ENCODE peak calls at places on chromosome 16, in eight cellular contexts. C, J, F, N, W, V, Z and O are unnamed samples. For H3K4me1, the result is how much of the 10 kb centered on the place peaks cover.

GRCh38 chr16:68371706-68372380 is 61.0 kb downstream of the PRMT7 start:
- DNase-seq in C (no peak), J (no peak), F (no peak), N (no peak), W (no peak), V (no peak), Z (no peak), O (no peak)

GRCh38 chr16:28321700-28322411 is 29.5 kb downstream of the SBK1 start:
- DNase-seq in C (peak), J (peak), F (peak), N (no peak), W (no peak), V (peak), Z (no peak), O (peak)

GRCh38 chr16:47142469-47143328 is 1.0 kb downstream of the NETO2 start:
- DNase-seq in C (peak), J (peak), F (no peak), N (peak), W (peak), V (peak), Z (no peak), O (no peak)

GRCh38 chr16:12500771-12501170 is 302.9 kb downstream of the CPPED1 start:
- DNase-seq in C (no peak), J (no peak), F (peak), N (no peak), W (no peak), V (no peak), Z (no peak), O (no peak)

GRCh38 chr16:16127469-16128116 is 95.7 kb downstream of the ABCC6 start:
- DNase-seq in C (peak), J (peak), F (peak), N (peak), W (peak), V (no peak), Z (peak), O (peak)

GRCh38 chr16:66553223-66553622 is 847 bp downstream of the CKLF start:
- DNase-seq in C (no peak), J (no peak), F (peak), N (no peak), W (no peak), V (no peak), Z (no peak), O (no peak)

GRCh38 chr16:46918905-46919792 is 35.0 kb downstream of the GPT2 start:
- DNase-seq in C (no peak), J (peak), F (peak), N (no peak), W (no peak), V (peak), Z (no peak), O (no peak)

GRCh38 chr16:48161906-48162305 is 6.1 kb upstream of the ABCC12 start:
- DNase-seq in C (no peak), J (no peak), F (no peak), N (no peak), W (no peak), V (no peak), Z (no peak), O (no peak)

GRCh38 chr16:87790278-87791023 is 24.7 kb upstream of the KLHDC4 start:
- DNase-seq in C (peak), J (no peak), F (peak), N (peak), W (no peak), V (peak), Z (no peak), O (no peak)

DNA sequence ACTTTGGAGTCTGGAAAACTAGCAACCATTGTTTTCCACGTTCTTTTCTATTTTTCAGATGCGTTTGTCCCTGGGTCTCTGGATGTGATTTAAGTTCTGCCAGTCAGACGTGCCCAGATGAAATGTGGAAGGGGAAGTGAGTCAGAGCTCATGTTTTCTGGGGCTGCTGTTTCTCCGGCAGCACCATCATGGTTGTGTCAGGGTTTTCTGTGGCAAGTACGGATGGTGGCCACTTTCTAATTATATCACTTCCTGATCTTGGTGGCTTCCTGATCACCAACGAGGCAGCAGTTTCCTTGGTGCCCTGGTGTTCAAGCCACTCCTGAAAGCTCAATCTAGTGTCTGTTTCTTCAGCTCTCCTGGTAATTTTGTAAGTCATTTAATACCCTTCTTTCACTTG is 31.4 kb upstream of the PMFBP1 start:
- DNase-seq in C (peak), J (no peak), F (no peak), N (no peak), W (no peak), V (no peak), Z (peak), O (no peak)
- H3K4me3 ChIP-seq in C (no peak), J (no peak), F (no peak), N (no peak), W (no peak), V (no peak), Z (no peak), O (peak)

DNA sequence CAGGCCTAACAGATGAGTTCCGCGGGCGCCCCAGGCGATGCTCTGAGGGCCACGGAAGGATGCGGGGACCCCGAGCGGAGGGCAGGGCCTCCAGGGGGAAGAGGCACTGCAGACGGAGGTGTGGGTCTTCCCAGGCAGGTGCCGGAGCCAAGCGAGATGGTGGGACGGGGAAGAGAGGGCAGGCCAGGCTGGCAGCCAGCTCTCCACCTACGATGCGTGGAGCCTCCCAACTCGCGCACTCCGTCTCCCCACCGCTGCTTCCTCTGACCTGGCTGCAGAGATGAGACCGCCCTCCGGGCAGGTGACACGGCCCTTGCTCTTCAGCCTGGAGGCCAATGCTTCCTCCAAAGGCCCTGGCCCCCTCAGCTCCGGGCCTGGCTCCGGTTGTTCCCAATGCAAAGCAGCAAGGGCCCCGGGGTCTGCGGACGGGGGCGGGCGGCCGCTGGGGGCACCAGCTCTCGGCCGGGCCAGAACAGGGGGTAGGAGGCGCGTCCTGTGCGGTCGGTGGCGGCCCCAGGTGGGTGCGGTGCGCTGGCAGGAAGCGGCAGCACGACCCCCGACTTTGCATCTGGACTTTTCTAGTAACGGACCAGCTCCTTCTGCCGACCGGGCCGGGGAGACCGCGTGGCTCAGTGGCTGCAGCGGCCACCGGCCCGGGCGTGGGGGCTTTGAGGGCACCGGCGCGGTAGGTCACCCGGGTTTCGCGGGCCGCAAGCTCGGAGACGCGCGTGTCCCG is 1.5 kb upstream of the SOX8 start:
- DNase-seq in C (no peak), J (peak), F (no peak), N (no peak), W (no peak), V (no peak), Z (no peak), O (peak)
- H3K4me1 ChIP-seq in C (under half), J (under half), F (under half), N (under half), W (under half), V (under half), Z (under half), O (under half)

DNA sequence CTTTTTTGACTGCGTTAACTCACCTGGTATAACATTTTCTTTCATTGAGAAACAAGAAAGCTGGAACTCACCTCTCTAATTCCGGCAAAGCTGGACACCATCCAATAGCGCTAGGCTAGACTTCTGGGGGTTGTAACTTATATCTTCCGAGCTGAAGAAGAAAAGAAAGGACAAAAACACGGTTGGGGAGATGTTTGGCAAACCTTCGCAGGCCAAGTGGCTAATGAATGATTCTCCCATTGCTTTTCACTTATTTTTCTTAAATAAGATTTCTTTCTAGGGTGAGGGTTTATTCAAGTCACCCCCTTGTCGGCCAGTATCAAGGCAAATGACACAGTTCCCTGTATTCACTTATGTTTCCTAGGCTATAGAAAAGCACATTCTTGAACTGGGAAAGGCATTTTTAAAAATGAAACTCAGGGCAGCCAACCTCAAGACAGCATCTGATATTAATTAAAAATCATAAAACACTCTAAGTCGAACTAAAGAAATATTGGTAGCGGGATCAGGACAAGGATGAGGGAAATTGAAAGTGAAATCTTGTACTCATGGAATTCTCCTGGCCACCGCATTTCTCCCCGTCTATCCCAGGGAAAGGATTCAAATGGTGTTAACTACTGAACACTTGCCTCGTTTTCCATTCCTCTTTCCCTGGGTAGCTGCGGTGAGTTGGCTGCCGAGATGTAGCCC is 95.9 kb upstream of the ZFHX3 start:
- DNase-seq in C (no peak), J (no peak), F (peak), N (no peak), W (no peak), V (no peak), Z (no peak), O (no peak)
- H3K4me3 ChIP-seq in C (peak), J (no peak), F (no peak), N (peak), W (peak), V (peak), Z (no peak), O (no peak)

DNA sequence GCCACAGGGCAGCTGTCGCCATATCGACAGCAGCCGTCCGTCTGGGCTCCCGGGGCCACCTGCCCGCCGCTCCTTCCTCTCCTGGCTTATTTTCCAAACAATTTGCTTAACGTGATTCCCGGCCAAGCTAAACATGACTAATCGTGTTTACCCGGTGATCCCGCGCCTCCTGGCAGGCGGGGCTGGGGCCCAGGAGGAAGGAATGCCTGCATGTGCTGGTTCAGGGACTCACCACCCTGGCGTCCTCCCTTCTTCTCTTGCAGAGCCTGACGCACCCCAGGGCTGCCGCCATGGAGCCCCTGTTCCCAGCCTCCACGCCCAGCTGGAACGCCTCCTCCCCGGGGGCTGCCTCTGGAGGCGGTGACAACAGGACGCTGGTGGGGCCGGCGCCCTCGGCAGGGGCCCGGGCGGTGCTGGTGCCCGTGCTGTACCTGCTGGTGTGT is 6.1 kb downstream of the SSTR5 start:
- DNase-seq in C (peak), J (no peak), F (peak), N (no peak), W (peak), V (peak), Z (peak), O (no peak)
- H3K4me1 ChIP-seq in C (under half), J (under half), F (under half), N (under half), W (under half), V (under half), Z (under half), O (under half)

DNA sequence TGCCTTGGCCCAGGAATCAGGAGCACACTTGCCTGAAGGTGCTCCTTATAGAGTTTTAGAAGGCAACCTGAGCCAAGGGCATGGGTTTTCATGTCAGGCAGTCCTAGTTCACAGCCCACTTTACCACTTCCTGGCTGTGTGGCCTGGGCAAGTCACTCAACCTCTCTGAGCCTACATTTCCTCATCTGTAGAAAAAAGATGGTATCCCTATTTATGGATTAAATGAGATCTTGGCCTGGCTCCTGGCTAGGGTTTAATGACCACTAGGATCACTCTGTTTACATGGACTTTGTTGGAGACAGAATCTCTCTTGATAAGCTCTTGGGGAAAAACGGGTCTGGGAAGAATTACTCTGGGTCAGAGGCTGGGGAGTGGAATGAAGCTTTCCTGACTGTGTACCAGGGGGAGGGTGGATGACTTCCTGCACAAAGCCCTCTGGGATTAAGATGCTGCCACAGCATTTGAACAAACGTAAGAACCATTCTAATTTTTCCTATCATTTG is 2.3 kb downstream of the MT2A start:
- DNase-seq in C (peak), J (no peak), F (no peak), N (no peak), W (no peak), V (no peak), Z (no peak), O (no peak)
- H3K4me3 ChIP-seq in C (peak), J (no peak), F (no peak), N (peak), W (peak), V (no peak), Z (no peak), O (no peak)

GRCh38 chr16:5060073-5060641 is 5.6 kb downstream of the C16orf89 start:
- DNase-seq in C (no peak), J (no peak), F (no peak), N (no peak), W (peak), V (no peak), Z (no peak), O (no peak)

GRCh38 chr16:5062790-5063765 is 2.7 kb downstream of the C16orf89 start:
- DNase-seq in C (no peak), J (peak), F (peak), N (no peak), W (peak), V (no peak), Z (no peak), O (peak)

GRCh38 chr16:5064915-5065314 is 841 bp downstream of the C16orf89 start:
- DNase-seq in C (peak), J (no peak), F (peak), N (no peak), W (peak), V (no peak), Z (peak), O (no peak)

GRCh38 chr16:5059386-5060072 is 6.2 kb downstream of the C16orf89 start:
- DNase-seq in C (no peak), J (no peak), F (no peak), N (no peak), W (peak), V (no peak), Z (no peak), O (peak)

DNA sequence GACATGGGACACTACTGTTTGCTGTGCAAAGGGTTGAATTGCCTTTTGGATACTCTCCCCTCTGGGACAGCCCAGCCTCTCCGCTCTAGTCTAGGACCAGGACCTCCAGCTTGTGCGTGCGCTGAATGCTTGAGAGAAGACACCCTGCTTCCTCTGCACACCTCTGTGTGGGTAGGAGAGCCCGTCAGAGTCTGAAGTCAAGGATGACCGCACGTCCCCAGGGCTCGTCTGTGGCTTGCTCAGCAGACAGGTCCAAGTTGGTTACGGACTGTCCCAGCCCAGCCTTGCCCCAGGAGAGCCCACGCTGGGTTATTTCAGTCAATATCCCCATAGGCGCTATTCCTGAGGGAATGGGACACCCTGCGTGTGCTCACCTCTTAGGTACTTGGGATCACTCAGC is 3.7 kb downstream of the C16orf89 start:
- DNase-seq in C (no peak), J (no peak), F (no peak), N (no peak), W (peak), V (peak), Z (no peak), O (no peak)
- H3K4me1 ChIP-seq in C (under half), J (under half), F (under half), N (under half), W (under half), V (under half), Z (under half), O (under half)

GRCh38 chr16:10831899-10832886 is 13.6 kb upstream of the TVP23A start:
- DNase-seq in C (no peak), J (no peak), F (no peak), N (no peak), W (peak), V (no peak), Z (no peak), O (no peak)

GRCh38 chr16:10824111-10824893 is 5.7 kb upstream of the TVP23A start:
- DNase-seq in C (no peak), J (no peak), F (peak), N (no peak), W (peak), V (peak), Z (peak), O (no peak)

GRCh38 chr16:10833271-10833670 is 14.7 kb upstream of the TVP23A start:
- DNase-seq in C (no peak), J (no peak), F (no peak), N (no peak), W (peak), V (no peak), Z (no peak), O (no peak)

GRCh38 chr16:10827691-10828341 is 9.2 kb upstream of the TVP23A start:
- DNase-seq in C (peak), J (no peak), F (no peak), N (peak), W (peak), V (peak), Z (peak), O (no peak)

GRCh38 chr16:10828851-10829331 is 10.3 kb upstream of the TVP23A start:
- DNase-seq in C (peak), J (no peak), F (peak), N (peak), W (peak), V (peak), Z (peak), O (peak)
- H3K4me3 ChIP-seq in C (no peak), J (no peak), F (no peak), N (peak), W (peak), V (no peak), Z (no peak), O (no peak)

GRCh38 chr16:73040735-73041402 is 7.1 kb downstream of the ZFHX3 start:
- DNase-seq in C (no peak), J (no peak), F (no peak), N (no peak), W (no peak), V (no peak), Z (no peak), O (no peak)

GRCh38 chr16:73036074-73036826 is 11.7 kb downstream of the ZFHX3 start:
- DNase-seq in C (no peak), J (peak), F (no peak), N (no peak), W (peak), V (no peak), Z (no peak), O (peak)

GRCh38 chr16:73040136-73040535 is 7.8 kb downstream of the ZFHX3 start:
- DNase-seq in C (no peak), J (peak), F (no peak), N (no peak), W (no peak), V (no peak), Z (no peak), O (peak)

GRCh38 chr16:73037331-73037745 is 10.6 kb downstream of the ZFHX3 start:
- DNase-seq in C (no peak), J (no peak), F (no peak), N (peak), W (no peak), V (no peak), Z (no peak), O (peak)

GRCh38 chr16:73037845-73038570 is 9.9 kb downstream of the ZFHX3 start:
- DNase-seq in C (no peak), J (peak), F (no peak), N (no peak), W (no peak), V (no peak), Z (no peak), O (no peak)
- H3K4me1 ChIP-seq in C (under half), J (half or more), F (under half), N (half or more), W (under half), V (under half), Z (under half), O (under half)

DNA sequence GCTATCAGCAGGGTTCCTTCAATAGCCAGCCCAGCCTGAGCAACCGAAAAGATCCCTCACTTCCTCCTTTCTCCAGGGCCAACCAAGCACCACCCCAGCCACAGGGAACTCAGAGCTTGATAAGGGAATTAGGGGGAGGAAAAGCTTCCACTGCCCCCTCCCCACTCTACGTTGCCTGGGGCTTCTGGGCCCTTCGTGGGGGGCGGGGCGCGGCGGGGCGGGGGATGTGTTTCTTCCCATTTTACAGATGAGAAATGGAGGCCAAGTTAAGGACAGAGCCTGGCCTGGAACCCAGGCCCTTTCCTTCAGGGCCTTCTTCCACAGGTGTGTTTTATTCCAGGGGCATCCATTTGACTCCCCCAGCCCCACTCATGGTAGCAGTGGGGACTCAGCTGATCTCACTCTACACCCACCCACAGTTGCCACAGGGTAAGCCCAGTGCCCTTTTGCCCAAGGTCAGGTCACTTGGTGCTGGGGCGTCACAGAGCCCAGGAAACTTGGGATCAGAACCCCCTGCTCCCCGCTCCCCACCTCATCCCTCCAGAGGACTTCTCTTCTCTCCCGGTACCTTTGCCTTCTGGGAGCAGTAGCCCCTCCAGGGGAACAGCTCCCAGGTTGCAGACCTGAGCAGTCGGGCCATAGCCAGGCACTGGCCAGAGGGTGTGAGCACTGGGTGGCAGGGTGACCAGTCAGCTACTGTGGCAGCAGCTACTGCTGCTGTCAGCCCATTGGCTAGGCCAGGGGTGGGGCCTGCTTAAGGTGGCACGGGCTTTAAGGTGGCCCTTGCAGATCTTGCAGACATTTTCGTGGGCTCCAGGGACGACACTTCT is at the start of gene LDHD:
- DNase-seq in C (no peak), J (peak), F (peak), N (peak), W (peak), V (peak), Z (peak), O (peak)
- H3K4me3 ChIP-seq in C (peak), J (peak), F (peak), N (peak), W (peak), V (peak), Z (peak), O (no peak)